ENCODE peak calls at places on chromosome 5, in four cellular contexts. V, Z, Q and A are unnamed samples.

GRCh38 chr5:151020304-151021031 is at the start of gene GPX3:
- DNase-seq in V (peak; percentile 71), Z (peak; percentile 35), Q (no peak), A (peak; percentile 96)

GRCh38 chr5:149268928-149269557 is 2.6 kb upstream of the AFAP1L1 start:
- DNase-seq in V (peak; percentile 64), Z (no peak), Q (peak; percentile 62), A (no peak)

GRCh38 chr5:82331557-82331956 is 53.4 kb upstream of the RPS23 start:
- DNase-seq in V (no peak), Z (no peak), Q (no peak), A (no peak)

GRCh38 chr5:75366787-75367186 is 29.8 kb downstream of the HMGCR start:
- DNase-seq in V (no peak), Z (no peak), Q (peak; percentile 17), A (no peak)

GRCh38 chr5:73918791-73919221 is 292.8 kb downstream of the ARHGEF28 start:
- DNase-seq in V (no peak), Z (no peak), Q (no peak), A (no peak)

GRCh38 chr5:77637170-77638074 is 1.1 kb downstream of the OTP start:
- DNase-seq in V (no peak), Z (no peak), Q (no peak), A (no peak)

GRCh38 chr5:10469253-10470030 is 27.8 kb downstream of the ROPN1L start:
- DNase-seq in V (no peak), Z (no peak), Q (no peak), A (no peak)

GRCh38 chr5:14331377-14331776 is 188.2 kb downstream of the TRIO start:
- DNase-seq in V (no peak), Z (no peak), Q (no peak), A (no peak)

GRCh38 chr5:21774791-21775190 is 1078.4 kb downstream of the CDH12 start:
- DNase-seq in V (no peak), Z (no peak), Q (no peak), A (no peak)

GRCh38 chr5:56190500-56190899 is 42.6 kb downstream of the ANKRD55 start:
- DNase-seq in V (no peak), Z (no peak), Q (peak; percentile 96), A (no peak)